ENCODE peak calls at places on chromosomes 13 and 19, in six cellular contexts. U, D, M, Z, V and K are unnamed samples.

GRCh38 chr13:77409412-77409811 is 82.5 kb upstream of the MYCBP2 start:
- DNase-seq in V (no peak), M (no peak), D (no peak), Z (no peak), U (no peak), K (no peak)

GRCh38 chr19:2602391-2603181 is 99.9 kb downstream of the GNG7 start:
- DNase-seq in D (peak; percentile 73), M (peak; percentile 46), U (no peak), V (peak; percentile 98), Z (peak; percentile 93), K (no peak)

GRCh38 chr13:19618925-19619324 is 14.5 kb upstream of the MPHOSPH8 start:
- DNase-seq in V (no peak), D (peak; percentile 39), U (no peak), M (no peak), Z (no peak), K (no peak)

GRCh38 chr13:29136341-29136740 is 316.2 kb downstream of the MTUS2 start:
- DNase-seq in V (no peak), D (no peak), M (no peak), U (no peak), Z (no peak), K (no peak)

GRCh38 chr19:45469835-45470146 is 2.0 kb downstream of the FOSB start:
- DNase-seq in U (no peak), M (no peak), Z (no peak), D (no peak), V (no peak), K (no peak)

GRCh38 chr13:64688893-64689677 is 2541.1 kb downstream of the PCDH9 start:
- DNase-seq in Z (no peak), U (no peak), M (peak; percentile 64), D (peak; percentile 40), V (no peak), K (no peak)

GRCh38 chr13:47120284-47120683 is 223.4 kb upstream of the HTR2A start:
- DNase-seq in Z (no peak), D (no peak), M (no peak), U (no peak), V (no peak), K (no peak)

GRCh38 chr19:52923782-52924593 is 760 bp upstream of the ZNF888 start:
- DNase-seq in Z (no peak), U (no peak), V (no peak), M (peak; percentile 41), D (peak; percentile 6), K (no peak)

GRCh38 chr19:33795370-33796163 is 1.1 kb upstream of the KCTD15 start:
- DNase-seq in V (peak; percentile 68), Z (no peak), D (peak; percentile 57), M (peak; percentile 75), U (peak; percentile 26), K (peak; percentile 88)

GRCh38 chr19:49427855-49428546 is 2.8 kb downstream of the GFY start:
- DNase-seq in Z (no peak), V (no peak), M (peak; percentile 14), D (no peak), U (peak; percentile 35), K (no peak)

GRCh38 chr13:101408992-101409656 is 7.2 kb downstream of the NALCN start:
- DNase-seq in U (no peak), D (no peak), M (no peak), V (no peak), Z (no peak), K (no peak)

GRCh38 chr13:26872444-26873173 is 112.0 kb upstream of the GPR12 start:
- DNase-seq in Z (peak; percentile 10), M (peak; percentile 24), V (no peak), U (peak; percentile 49), D (peak; percentile 21), K (peak; percentile 63)

GRCh38 chr13:26679411-26679810 is 81.2 kb downstream of the GPR12 start:
- DNase-seq in D (peak; percentile 24), U (no peak), M (peak; percentile 53), Z (no peak), V (no peak), K (no peak)

GRCh38 chr13:42649761-42650289 is 75.9 kb downstream of the TNFSF11 start:
- DNase-seq in D (no peak), Z (no peak), U (no peak), V (no peak), M (no peak), K (no peak)

GRCh38 chr19:51055866-51056265 is 9.0 kb downstream of the KLK13 start:
- DNase-seq in D (no peak), V (no peak), M (peak; percentile 53), Z (no peak), U (no peak), K (no peak)

GRCh38 chr19:29129148-29129547 is 83.8 kb downstream of the UQCRFS1 start:
- DNase-seq in Z (no peak), V (no peak), U (no peak), D (no peak), M (no peak), K (no peak)

DNA sequence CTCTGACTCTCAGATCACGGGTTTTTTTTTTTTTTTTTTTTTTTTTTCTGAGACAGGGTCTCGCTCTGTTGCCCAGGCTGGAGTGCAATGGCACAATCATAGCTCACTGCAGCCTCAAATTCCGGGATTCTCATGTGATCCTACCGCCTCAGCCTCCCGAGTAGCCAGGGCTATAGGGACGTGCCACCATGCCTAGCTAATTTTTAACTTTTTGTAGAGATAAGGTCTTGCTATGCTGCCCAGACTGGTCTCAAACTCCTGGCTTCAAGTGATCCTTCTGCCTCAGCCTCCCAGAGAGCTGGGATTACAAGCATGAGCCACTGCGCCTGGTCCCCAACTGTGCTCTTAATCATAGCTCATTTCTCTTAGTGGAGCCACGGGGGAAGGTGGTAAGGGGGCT is 4.6 kb upstream of the GRAMD1A start:
- DNase-seq in M (no peak), U (no peak), Z (no peak), D (no peak), V (no peak), K (no peak)
- TF ChIP-seq CTCF in M (no peak), U (no peak), Z (no peak), D (no peak), V (no peak), K (no peak)

GRCh38 chr13:79662882-79663281 is 181.9 kb downstream of the NDFIP2 start:
- DNase-seq in Z (no peak), U (no peak), D (no peak), M (no peak), V (no peak), K (no peak)
- TF ChIP-seq CTCF in Z (no peak), U (no peak), D (no peak), M (no peak), V (no peak), K (no peak)

GRCh38 chr13:113802090-113802531 is 43.1 kb downstream of the TMEM255B start:
- DNase-seq in V (peak; percentile 39), D (peak; percentile 54), U (no peak), Z (peak; percentile 57), M (peak; percentile 52), K (no peak)
- TF ChIP-seq CTCF in V (peak; percentile 3), D (peak; percentile 36), U (no peak), Z (no peak), M (no peak), K (no peak)

GRCh38 chr19:47002106-47002766 is 17.4 kb upstream of the NPAS1 start:
- DNase-seq in Z (no peak), V (no peak), D (no peak), M (no peak), U (no peak), K (no peak)
- TF ChIP-seq CTCF in Z (no peak), V (no peak), D (no peak), M (no peak), U (no peak), K (no peak)

DNA sequence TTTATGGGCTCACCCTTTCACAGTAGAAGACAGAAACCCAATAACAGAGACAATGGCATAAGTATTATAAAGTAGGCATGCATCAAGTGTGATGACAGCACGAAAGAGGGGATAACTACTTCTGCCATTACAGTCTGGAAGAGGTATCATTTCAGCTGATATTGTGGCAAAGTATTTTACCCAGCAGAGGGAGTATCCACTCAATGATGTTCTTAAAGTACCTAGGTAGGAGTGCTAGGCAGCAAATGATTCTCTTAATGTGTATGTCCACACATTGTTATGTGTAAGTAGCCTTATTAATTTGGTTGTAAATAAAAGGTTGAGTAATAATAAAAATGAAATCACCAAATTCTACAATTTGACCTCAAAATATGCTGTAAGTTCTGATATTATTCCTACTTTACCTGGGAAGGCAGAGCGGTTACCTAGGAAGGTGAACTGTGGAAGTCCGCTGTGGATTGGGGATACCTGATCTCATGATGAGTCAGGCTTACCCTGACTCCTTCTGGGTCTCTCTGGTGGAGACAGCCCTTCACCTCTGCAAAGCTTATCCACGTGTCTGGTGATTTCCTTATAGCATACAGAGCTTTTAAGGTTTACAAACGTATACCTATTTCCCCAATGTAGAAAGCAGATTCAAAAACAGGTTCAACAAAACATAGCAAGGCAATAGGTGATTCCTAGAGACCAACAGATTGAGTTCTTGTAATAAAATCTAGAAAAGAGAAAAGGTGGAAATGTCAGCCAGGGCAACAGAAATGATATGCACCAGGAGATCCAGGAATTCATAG is 4.0 kb upstream of the UBAC2 start:
- DNase-seq in M (peak; percentile 27), D (no peak), Z (no peak), U (no peak), V (no peak), K (no peak)
- TF ChIP-seq CTCF in M (no peak), D (peak; percentile 27), Z (no peak), U (peak; percentile 54), V (no peak), K (no peak)